ENCODE peak calls at places on chromosomes 3 and 15, in seven cellular contexts. U is HCT116, P is H1, E is HepG2, F is K562, J is SK-N-SH, S is GM12878. C is an unnamed sample. For H3K4me1, the result is how much of the 10 kb centered on the place peaks cover.

GRCh38 chr3:136186850-136187249 is 9.3 kb downstream of the MSL2 start:
- DNase-seq in E (no peak), J (no peak), F (no peak), S (no peak), P (no peak), U (no peak), C (no peak)

GRCh38 chr3:43759297-43759782 is 68.6 kb downstream of the ABHD5 start:
- DNase-seq in S (no peak), P (peak), E (peak), U (no peak), F (no peak), J (no peak), C (no peak)

GRCh38 chr3:37909067-37909911 is 47.6 kb downstream of the CTDSPL start:
- DNase-seq in S (no peak), J (no peak), F (no peak), P (no peak), U (no peak), E (peak), C (no peak)

GRCh38 chr3:48299746-48300361 is 33.6 kb downstream of the SPINK8 start:
- DNase-seq in S (no peak), J (no peak), P (no peak), U (no peak), E (no peak), F (peak), C (no peak)

GRCh38 chr3:160754371-160754854 is 1.6 kb upstream of the PPM1L start:
- DNase-seq in F (peak), J (peak), S (no peak), E (no peak), U (no peak), P (no peak), C (no peak)

GRCh38 chr3:171892457-171892856 is 49.3 kb downstream of the TMEM212 start:
- DNase-seq in E (no peak), P (no peak), S (no peak), J (no peak), F (no peak), U (no peak), C (no peak)

GRCh38 chr3:125212509-125213372 is at the start of gene SLC12A8:
- DNase-seq in E (no peak), F (no peak), P (no peak), U (no peak), J (peak), S (no peak), C (no peak)

GRCh38 chr3:136262559-136262958 is 12.4 kb downstream of the PCCB start:
- DNase-seq in J (no peak), F (no peak), U (no peak), E (no peak), S (no peak), P (no peak), C (no peak)

GRCh38 chr3:36147934-36148333 is 232.4 kb upstream of the STAC start:
- DNase-seq in J (no peak), E (no peak), S (no peak), U (no peak), P (no peak), F (no peak), C (no peak)

GRCh38 chr15:51801391-51801835 is 28.0 kb upstream of the TMOD3 start:
- DNase-seq in E (peak), S (no peak), P (no peak), U (peak), F (peak), J (peak), C (no peak)

GRCh38 chr15:71973366-71973765 is 144.6 kb downstream of the MYO9A start:
- DNase-seq in J (no peak), U (no peak), F (no peak), P (no peak), E (no peak), S (no peak), C (no peak)

GRCh38 chr3:59885103-59885502 is 835.3 kb upstream of the CFAP20DC start:
- DNase-seq in P (no peak), U (no peak), E (no peak), F (no peak), S (no peak), J (no peak), C (no peak)

GRCh38 chr15:74265046-74265639 is 29.0 kb downstream of the CCDC33 start:
- DNase-seq in P (peak), U (no peak), E (peak), S (no peak), J (no peak), F (peak), C (no peak)

GRCh38 chr15:64144565-64145281 is 6.8 kb upstream of the SNX22 start:
- DNase-seq in J (no peak), P (no peak), S (peak), E (no peak), F (no peak), U (no peak), C (no peak)

GRCh38 chr15:79168922-79169322 is 78.3 kb upstream of the RASGRF1 start:
- DNase-seq in F (no peak), U (peak), P (no peak), J (no peak), E (peak), S (no peak), C (no peak)

GRCh38 chr3:29565236-29565635 is 284.4 kb downstream of the RBMS3 start:
- DNase-seq in J (no peak), U (no peak), S (no peak), P (no peak), E (no peak), F (no peak), C (no peak)

GRCh38 chr15:98315951-98316350 is 332.4 kb upstream of the IGF1R start:
- DNase-seq in J (no peak), S (no peak), P (no peak), U (no peak), E (no peak), F (no peak), C (no peak)

GRCh38 chr15:58534556-58534955 is 102.8 kb downstream of the LIPC start:
- DNase-seq in F (no peak), J (no peak), E (no peak), S (no peak), U (no peak), P (no peak), C (no peak)

GRCh38 chr3:39146083-39146501 is 7.3 kb downstream of the CSRNP1 start:
- DNase-seq in U (no peak), S (no peak), P (no peak), F (no peak), J (no peak), E (no peak), C (no peak)

GRCh38 chr15:26038693-26039092 is 175.6 kb upstream of the ATP10A start:
- DNase-seq in F (no peak), J (peak), E (no peak), P (no peak), S (no peak), U (no peak), C (no peak)

GRCh38 chr15:91289324-91289723 is 189.3 kb downstream of the SV2B start:
- DNase-seq in P (no peak), J (peak), U (no peak), E (no peak), S (no peak), F (no peak), C (no peak)

GRCh38 chr3:141218204-141218603 is 13.4 kb upstream of the PXYLP1 start:
- DNase-seq in P (no peak), F (no peak), E (no peak), U (no peak), S (no peak), J (no peak), C (no peak)

GRCh38 chr15:64249842-64250575 is 87.2 kb upstream of the PPIB start:
- DNase-seq in P (no peak), J (no peak), U (no peak), F (no peak), E (no peak), S (no peak), C (no peak)

GRCh38 chr3:13192471-13193213 is 119.4 kb upstream of the IQSEC1 start:
- DNase-seq in U (no peak), E (peak), F (peak), P (no peak), S (no peak), J (peak), C (no peak)

GRCh38 chr15:85624241-85624855 is 170.4 kb downstream of the KLHL25 start:
- DNase-seq in F (no peak), U (no peak), S (no peak), E (no peak), J (no peak), P (no peak), C (no peak)
- H3K4me1 ChIP-seq in F (under half), U (under half), S (under half), E (under half), J (under half), P (under half), C (under half)

DNA sequence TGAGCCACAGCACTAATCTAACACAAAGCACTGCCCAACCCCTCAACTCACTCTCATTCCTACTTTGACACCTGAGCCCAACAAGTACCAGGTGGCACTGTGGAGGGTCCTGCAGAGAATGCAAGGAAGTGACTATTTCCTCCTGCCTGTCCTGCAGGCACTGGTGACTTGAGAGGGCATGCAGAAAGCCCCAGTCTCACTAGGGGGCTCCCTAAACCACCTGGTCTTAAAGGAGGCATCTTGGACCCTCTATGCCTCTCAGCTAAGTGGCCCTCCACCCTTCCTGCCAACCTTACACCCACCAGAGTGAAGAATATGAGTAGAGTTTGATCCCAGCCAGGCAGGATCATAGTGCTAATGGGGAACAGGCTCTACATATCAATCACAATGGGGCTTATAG is 15.2 kb downstream of the TRAIP start:
- DNase-seq in J (no peak), E (no peak), P (peak), F (peak), S (no peak), U (peak), C (peak)
- TF ChIP-seq SIN3A in J (no peak), E (no peak), P (no peak), F (no peak), S (no peak), U (no peak), C (no peak)

GRCh38 chr3:185934726-185935464 is 2.9 kb downstream of the TRA2B start:
- DNase-seq in P (no peak), U (no peak), S (no peak), J (no peak), F (no peak), E (no peak), C (no peak)
- H3K4me1 ChIP-seq in P (under half), U (under half), S (under half), J (under half), F (under half), E (under half), C (under half)

GRCh38 chr3:65406470-65406869 is 632.2 kb downstream of the MAGI1 start:
- DNase-seq in S (no peak), F (no peak), P (no peak), E (peak), J (no peak), U (no peak), C (no peak)
- TF ChIP-seq SIN3A in S (no peak), F (no peak), P (no peak), E (no peak), J (no peak), U (no peak), C (no peak)

GRCh38 chr15:60691508-60692047 is 212.6 kb upstream of the ICE2 start:
- DNase-seq in S (no peak), F (no peak), E (no peak), J (no peak), P (no peak), U (no peak), C (no peak)
- H3K4me1 ChIP-seq in S (under half), F (under half), E (under half), J (under half), P (under half), U (under half), C (under half)